ENCODE peak calls at places on chromosome 17, in six cellular contexts. K is stomach; X is stimulated activated CD8-positive, alpha-beta memory T cell treated with anti-CD3 and anti-CD28 coated beads, Interleukin-15, amount 100 ng/mL, for 24 hours; C is GM12892; M is tibial artery; O is fibroblast of mammary gland. T is an unnamed sample.

GRCh38 chr17:71213936-71214335 is 906.9 kb upstream of the SOX9 start:
- DNase-seq in K (no peak), X (no peak), C (no peak), M (no peak), O (no peak), T (no peak)

GRCh38 chr17:40022961-40023541 is 7.8 kb downstream of the CSF3 start:
- DNase-seq in K (peak), X (no peak), C (no peak), M (no peak), O (no peak), T (no peak)

GRCh38 chr17:6894206-6894528 is 62.6 kb upstream of the TEKT1 start:
- DNase-seq in K (no peak), X (no peak), C (no peak), M (no peak), O (peak), T (no peak)

GRCh38 chr17:41415833-41416335 is 8.5 kb downstream of the KRT37 start:
- DNase-seq in K (no peak), X (no peak), C (no peak), M (peak), O (no peak), T (no peak)

GRCh38 chr17:38919316-38920078 is 5.9 kb upstream of the LASP1NB start:
- DNase-seq in K (peak), X (no peak), C (no peak), M (no peak), O (no peak), T (peak)

GRCh38 chr17:9200197-9200662 is 178.9 kb downstream of the NTN1 start:
- DNase-seq in K (no peak), X (no peak), C (no peak), M (no peak), O (no peak), T (no peak)

GRCh38 chr17:20009302-20010098 is at the start of gene SPECC1:
- DNase-seq in K (peak), X (peak), C (peak), M (peak), O (peak), T (peak)

GRCh38 chr17:79098282-79098867 is 23.8 kb downstream of the ENGASE start:
- DNase-seq in K (no peak), X (no peak), C (no peak), M (no peak), O (no peak), T (no peak)

GRCh38 chr17:12421077-12421476 is 244.6 kb upstream of the MYOCD start:
- DNase-seq in K (no peak), X (no peak), C (no peak), M (no peak), O (no peak), T (no peak)

GRCh38 chr17:72681844-72682243 is 410.6 kb downstream of the SLC39A11 start:
- DNase-seq in K (no peak), X (no peak), C (no peak), M (no peak), O (no peak), T (no peak)

GRCh38 chr17:10729334-10730193 is at the start of gene TMEM220:
- DNase-seq in K (peak), X (no peak), C (peak), M (peak), O (peak), T (peak)

GRCh38 chr17:7417056-7417655 is 3.0 kb upstream of the SPEM1 start:
- DNase-seq in K (no peak), X (no peak), C (no peak), M (no peak), O (no peak), T (no peak)

GRCh38 chr17:17885029-17885351 is 48.2 kb upstream of the SREBF1 start:
- DNase-seq in K (no peak), X (no peak), C (no peak), M (no peak), O (no peak), T (no peak)

GRCh38 chr17:77284023-77284617 is 143.4 kb downstream of the SEC14L1 start:
- DNase-seq in K (no peak), X (no peak), C (no peak), M (no peak), O (no peak), T (no peak)

GRCh38 chr17:32671891-32672290 is 185.1 kb downstream of the CDK5R1 start:
- DNase-seq in K (peak), X (no peak), C (no peak), M (peak), O (peak), T (no peak)

GRCh38 chr17:82524540-82524939 is 5.0 kb downstream of the FOXK2 start:
- DNase-seq in K (no peak), X (no peak), C (no peak), M (no peak), O (no peak), T (no peak)

GRCh38 chr17:66655861-66656260 is 179.1 kb upstream of the CACNG5 start:
- DNase-seq in K (no peak), X (no peak), C (no peak), M (no peak), O (peak), T (no peak)

GRCh38 chr17:1467898-1468492 is 12.0 kb upstream of the CRK start:
- DNase-seq in K (no peak), X (no peak), C (no peak), M (no peak), O (peak), T (no peak)

GRCh38 chr17:38925263-38925995 is at the start of gene LASP1NB:
- DNase-seq in K (peak), X (no peak), C (no peak), M (no peak), O (peak), T (no peak)

GRCh38 chr17:59618894-59619312 is 792 bp upstream of the CLTC start:
- DNase-seq in K (no peak), X (no peak), C (peak), M (peak), O (no peak), T (no peak)

GRCh38 chr17:76955191-76955590 is 87.0 kb downstream of the MGAT5B start:
- DNase-seq in K (no peak), X (no peak), C (no peak), M (no peak), O (no peak), T (no peak)

GRCh38 chr17:12613566-12613965 is 52.1 kb upstream of the MYOCD start:
- DNase-seq in K (no peak), X (no peak), C (no peak), M (no peak), O (peak), T (no peak)

GRCh38 chr17:2792541-2793169 is 3.6 kb upstream of the RAP1GAP2 start:
- DNase-seq in K (no peak), X (peak), C (no peak), M (no peak), O (no peak), T (no peak)

GRCh38 chr17:81008140-81008539 is 16.5 kb downstream of the CHMP6 start:
- DNase-seq in K (no peak), X (no peak), C (no peak), M (no peak), O (no peak), T (no peak)

GRCh38 chr17:8001976-8002645 is at the start of gene GUCY2D:
- DNase-seq in K (no peak), X (no peak), C (no peak), M (no peak), O (no peak), T (peak)

GRCh38 chr17:1576500-1576899 is 13.9 kb upstream of the PITPNA start:
- DNase-seq in K (no peak), X (no peak), C (no peak), M (no peak), O (no peak), T (no peak)

GRCh38 chr17:75722542-75723095 is 1.4 kb downstream of the ITGB4 start:
- DNase-seq in K (no peak), X (no peak), C (no peak), M (no peak), O (no peak), T (no peak)

GRCh38 chr17:78609198-78609597 is 32.0 kb upstream of the DNAH17 start:
- DNase-seq in K (no peak), X (no peak), C (no peak), M (no peak), O (no peak), T (no peak)

GRCh38 chr17:16932156-16932555 is 39.8 kb downstream of the TNFRSF13B start:
- DNase-seq in K (no peak), X (no peak), C (no peak), M (no peak), O (no peak), T (no peak)

GRCh38 chr17:59719526-59719925 is 12.1 kb downstream of the VMP1 start:
- DNase-seq in K (no peak), X (no peak), C (no peak), M (no peak), O (no peak), T (no peak)

GRCh38 chr17:36827056-36827455 is 110.2 kb upstream of the LHX1 start:
- DNase-seq in K (no peak), X (no peak), C (no peak), M (no peak), O (no peak), T (no peak)

GRCh38 chr17:5619088-5619740 is 34.9 kb upstream of the NLRP1 start:
- DNase-seq in K (no peak), X (no peak), C (no peak), M (no peak), O (no peak), T (no peak)

GRCh38 chr17:80512233-80512632 is 32.4 kb upstream of the RPTOR start:
- DNase-seq in K (no peak), X (no peak), C (no peak), M (no peak), O (peak), T (no peak)

GRCh38 chr17:17724307-17724921 is 43.2 kb downstream of the RAI1 start:
- DNase-seq in K (no peak), X (no peak), C (peak), M (no peak), O (no peak), T (no peak)

GRCh38 chr17:29906969-29907368 is 23.1 kb downstream of the SSH2 start:
- DNase-seq in K (no peak), X (no peak), C (no peak), M (no peak), O (no peak), T (no peak)

GRCh38 chr17:4358154-4358553 is 8.3 kb downstream of the UBE2G1 start:
- DNase-seq in K (no peak), X (no peak), C (no peak), M (no peak), O (no peak), T (no peak)

GRCh38 chr17:71251276-71251675 is 869.5 kb upstream of the SOX9 start:
- DNase-seq in K (no peak), X (no peak), C (no peak), M (no peak), O (peak), T (no peak)

GRCh38 chr17:22703786-22704441 is 1011.6 kb downstream of the KCNJ18 start:
- DNase-seq in K (no peak), X (no peak), C (no peak), M (no peak), O (no peak), T (no peak)

GRCh38 chr17:38706625-38707298 is 1.7 kb downstream of the MLLT6 start:
- DNase-seq in K (no peak), X (no peak), C (peak), M (no peak), O (peak), T (no peak)

GRCh38 chr17:10384175-10384574 is 11.4 kb upstream of the MYH13 start:
- DNase-seq in K (no peak), X (no peak), C (no peak), M (no peak), O (no peak), T (no peak)